ENCODE peak calls at places on chromosomes 4 and X, in five cellular contexts. One of them, this sample, is unnamed.

GRCh38 chr4:185931986-185932385 is 120.0 kb upstream of the SORBS2 start:
- DNase-seq in OCI-LY7: no peak
- DNase-seq in MM.1S: no peak
- DNase-seq in H9: no peak
- DNase-seq in transverse colon: no peak
- DNase-seq in this sample: no peak

GRCh38 chrX:111244238-111244750 is 26.0 kb downstream of the CAPN6 start:
- DNase-seq in OCI-LY7: peak; percentile 1
- DNase-seq in MM.1S: peak; percentile 21
- DNase-seq in H9: no peak
- DNase-seq in transverse colon: no peak
- DNase-seq in this sample: no peak

GRCh38 chr4:46484881-46485280 is 95.0 kb upstream of the GABRA2 start:
- DNase-seq in OCI-LY7: no peak
- DNase-seq in MM.1S: no peak
- DNase-seq in H9: no peak
- DNase-seq in transverse colon: no peak
- DNase-seq in this sample: no peak

GRCh38 chr4:72295966-72296557 is 264.3 kb downstream of the NPFFR2 start:
- DNase-seq in OCI-LY7: peak; percentile 11
- DNase-seq in MM.1S: peak; percentile 51
- DNase-seq in H9: no peak
- DNase-seq in transverse colon: no peak
- DNase-seq in this sample: no peak

GRCh38 chr4:17094209-17094608 is 195.8 kb upstream of the LDB2 start:
- DNase-seq in OCI-LY7: no peak
- DNase-seq in MM.1S: no peak
- DNase-seq in H9: no peak
- DNase-seq in transverse colon: no peak
- DNase-seq in this sample: no peak

GRCh38 chr4:23166919-23167318 is 474.2 kb downstream of the GBA3 start:
- DNase-seq in OCI-LY7: no peak
- DNase-seq in MM.1S: no peak
- DNase-seq in H9: no peak
- DNase-seq in transverse colon: no peak
- DNase-seq in this sample: no peak

GRCh38 chr4:150501983-150502382 is 80.0 kb upstream of the MAB21L2 start:
- DNase-seq in OCI-LY7: no peak
- DNase-seq in MM.1S: no peak
- DNase-seq in H9: no peak
- DNase-seq in transverse colon: no peak
- DNase-seq in this sample: no peak

GRCh38 chr4:106315476-106315967 is 487 bp downstream of the TBCK start:
- DNase-seq in OCI-LY7: peak; percentile 37
- DNase-seq in MM.1S: peak; percentile 21
- DNase-seq in H9: no peak
- DNase-seq in transverse colon: no peak
- DNase-seq in this sample: peak; percentile 71

GRCh38 chr4:121484633-121485032 is 103.8 kb upstream of the QRFPR start:
- DNase-seq in OCI-LY7: peak; percentile 28
- DNase-seq in MM.1S: peak; percentile 37
- DNase-seq in H9: peak; percentile 61
- DNase-seq in transverse colon: no peak
- DNase-seq in this sample: no peak

GRCh38 chr4:163556169-163556568 is 61.7 kb downstream of the TMA16 start:
- DNase-seq in OCI-LY7: peak; percentile 70
- DNase-seq in MM.1S: no peak
- DNase-seq in H9: no peak
- DNase-seq in transverse colon: no peak
- DNase-seq in this sample: no peak

GRCh38 chrX:140766024-140766611 is 56.6 kb downstream of the LINC00632 start:
- DNase-seq in OCI-LY7: peak; percentile 40
- DNase-seq in MM.1S: peak; percentile 62
- DNase-seq in H9: peak; percentile 43
- DNase-seq in transverse colon: peak; percentile 22
- DNase-seq in this sample: no peak

GRCh38 chrX:30654989-30655607 is 1.9 kb downstream of the GK start:
- DNase-seq in OCI-LY7: no peak
- DNase-seq in MM.1S: no peak
- DNase-seq in H9: no peak
- DNase-seq in transverse colon: no peak
- DNase-seq in this sample: no peak

GRCh38 chr4:22534374-22534773 is 18.5 kb upstream of the ADGRA3 start:
- DNase-seq in OCI-LY7: no peak
- DNase-seq in MM.1S: no peak
- DNase-seq in H9: no peak
- DNase-seq in transverse colon: no peak
- DNase-seq in this sample: no peak

GRCh38 chr4:142128529-142128928 is 492.1 kb downstream of the IL15 start:
- DNase-seq in OCI-LY7: no peak
- DNase-seq in MM.1S: no peak
- DNase-seq in H9: no peak
- DNase-seq in transverse colon: no peak
- DNase-seq in this sample: no peak

GRCh38 chr4:136713140-136713539 is 819.2 kb downstream of the PCDH18 start:
- DNase-seq in OCI-LY7: no peak
- DNase-seq in MM.1S: peak; percentile 52
- DNase-seq in H9: no peak
- DNase-seq in transverse colon: no peak
- DNase-seq in this sample: no peak

GRCh38 chrX:73916931-73917657 is 354.1 kb downstream of the CHIC1 start:
- DNase-seq in OCI-LY7: no peak
- DNase-seq in MM.1S: no peak
- DNase-seq in H9: no peak
- DNase-seq in transverse colon: no peak
- DNase-seq in this sample: no peak

GRCh38 chr4:182062458-182062857 is 180.7 kb upstream of the TENM3 start:
- DNase-seq in OCI-LY7: no peak
- DNase-seq in MM.1S: no peak
- DNase-seq in H9: no peak
- DNase-seq in transverse colon: no peak
- DNase-seq in this sample: no peak

GRCh38 chr4:102466298-102466697 is 34.9 kb upstream of the NFKB1 start:
- DNase-seq in OCI-LY7: no peak
- DNase-seq in MM.1S: no peak
- DNase-seq in H9: no peak
- DNase-seq in transverse colon: no peak
- DNase-seq in this sample: no peak

GRCh38 chrX:109264878-109265277 is 217.0 kb downstream of the GUCY2F start:
- DNase-seq in OCI-LY7: no peak
- DNase-seq in MM.1S: peak; percentile 66
- DNase-seq in H9: no peak
- DNase-seq in transverse colon: no peak
- DNase-seq in this sample: no peak

GRCh38 chr4:165009493-165010227 is 22.1 kb upstream of the TRIM60 start:
- DNase-seq in OCI-LY7: no peak
- DNase-seq in MM.1S: peak; percentile 21
- DNase-seq in H9: no peak
- DNase-seq in transverse colon: no peak
- DNase-seq in this sample: no peak

GRCh38 chrX:39802906-39803305 is 294.9 kb downstream of the BCOR start:
- DNase-seq in OCI-LY7: no peak
- DNase-seq in MM.1S: no peak
- DNase-seq in H9: no peak
- DNase-seq in transverse colon: no peak
- DNase-seq in this sample: no peak

GRCh38 chr4:17033256-17034245 is 135.1 kb upstream of the LDB2 start:
- DNase-seq in OCI-LY7: no peak
- DNase-seq in MM.1S: no peak
- DNase-seq in H9: no peak
- DNase-seq in transverse colon: no peak
- DNase-seq in this sample: no peak

GRCh38 chr4:184439386-184439785 is 35.0 kb downstream of the IRF2 start:
- DNase-seq in OCI-LY7: no peak
- DNase-seq in MM.1S: no peak
- DNase-seq in H9: no peak
- DNase-seq in transverse colon: no peak
- DNase-seq in this sample: no peak

GRCh38 chr4:184440593-184441358 is 33.6 kb downstream of the IRF2 start:
- DNase-seq in OCI-LY7: no peak
- DNase-seq in MM.1S: no peak
- DNase-seq in H9: no peak
- DNase-seq in transverse colon: no peak
- DNase-seq in this sample: no peak

GRCh38 chr4:184437988-184438774 is 36.2 kb downstream of the IRF2 start:
- DNase-seq in OCI-LY7: peak; percentile 37
- DNase-seq in MM.1S: no peak
- DNase-seq in H9: no peak
- DNase-seq in transverse colon: no peak
- DNase-seq in this sample: no peak

GRCh38 chr4:184441461-184442392 is 32.6 kb downstream of the IRF2 start:
- DNase-seq in OCI-LY7: no peak
- DNase-seq in MM.1S: no peak
- DNase-seq in H9: peak; percentile 52
- DNase-seq in transverse colon: no peak
- DNase-seq in this sample: no peak

DNA sequence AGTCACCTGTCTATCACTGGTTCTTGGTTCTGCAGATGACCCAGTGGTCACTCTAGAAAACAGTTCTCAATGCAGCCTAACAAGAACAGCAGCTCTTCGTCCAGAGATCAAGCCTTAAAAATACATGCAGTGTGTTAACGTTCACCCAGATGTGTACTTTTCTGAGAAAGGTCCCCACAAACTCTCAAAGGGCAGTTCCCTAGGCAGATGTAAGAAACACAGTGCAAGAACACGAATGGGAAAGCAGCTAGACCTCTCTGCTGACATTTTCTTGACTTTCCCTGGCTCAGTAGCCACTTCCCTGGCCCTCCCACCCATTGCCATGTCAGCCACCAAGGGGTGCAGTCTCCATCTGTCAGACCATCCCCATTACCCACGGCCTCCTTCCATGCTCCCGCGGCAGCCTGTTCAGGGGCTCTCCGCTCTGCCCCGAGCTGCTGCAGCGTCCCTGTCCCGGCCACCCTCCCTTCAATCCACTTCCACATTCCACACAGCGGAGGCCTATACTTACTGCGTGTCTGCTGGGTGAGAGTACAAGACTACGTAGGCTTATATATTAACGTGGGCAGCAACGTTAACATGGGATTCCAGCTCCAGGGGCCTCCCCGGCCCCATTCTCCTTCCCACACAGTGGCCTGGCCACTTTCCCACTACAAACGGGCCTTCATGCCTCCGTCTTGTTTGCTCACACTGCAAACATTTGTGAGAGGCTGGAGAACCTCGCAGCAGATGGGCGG is 34.3 kb downstream of the IRF2 start:
- DNase-seq in OCI-LY7: no peak
- DNase-seq in MM.1S: no peak
- DNase-seq in H9: no peak
- DNase-seq in transverse colon: no peak
- DNase-seq in this sample: no peak
- H3K4me1 ChIP-seq in OCI-LY7: peaks cover 6% of the 10 kb centered on the region
- H3K4me1 ChIP-seq in MM.1S: peaks cover 17% of the 10 kb centered on the region
- H3K4me1 ChIP-seq in H9: peaks cover 16% of the 10 kb centered on the region
- H3K4me1 ChIP-seq in transverse colon: peaks cover 76% of the 10 kb centered on the region
- H3K4me1 ChIP-seq in this sample: no peaks in the 10 kb centered on the region

GRCh38 chr4:176744091-176744490 is 48.6 kb downstream of the VEGFC start:
- DNase-seq in OCI-LY7: no peak
- DNase-seq in MM.1S: no peak
- DNase-seq in H9: no peak
- DNase-seq in transverse colon: no peak
- DNase-seq in this sample: no peak
- H3K27ac ChIP-seq in OCI-LY7: no peak overlapping the region
- H3K27ac ChIP-seq in MM.1S: no peak overlapping the region
- H3K27ac ChIP-seq in H9: no peak overlapping the region
- H3K27ac ChIP-seq in transverse colon: no peak overlapping the region
- H3K27ac ChIP-seq in this sample: no peak overlapping the region

GRCh38 chrX:13009844-13010243 is 34.6 kb downstream of the FAM9C start:
- DNase-seq in OCI-LY7: no peak
- DNase-seq in MM.1S: no peak
- DNase-seq in H9: no peak
- DNase-seq in transverse colon: no peak
- DNase-seq in this sample: no peak
- H3K4me1 ChIP-seq in OCI-LY7: peaks cover 57% of the 10 kb centered on the region
- H3K4me1 ChIP-seq in MM.1S: peaks cover 37% of the 10 kb centered on the region
- H3K4me1 ChIP-seq in H9: peaks cover 3% of the 10 kb centered on the region
- H3K4me1 ChIP-seq in transverse colon: peaks cover 36% of the 10 kb centered on the region
- H3K4me1 ChIP-seq in this sample: peaks cover 22% of the 10 kb centered on the region

DNA sequence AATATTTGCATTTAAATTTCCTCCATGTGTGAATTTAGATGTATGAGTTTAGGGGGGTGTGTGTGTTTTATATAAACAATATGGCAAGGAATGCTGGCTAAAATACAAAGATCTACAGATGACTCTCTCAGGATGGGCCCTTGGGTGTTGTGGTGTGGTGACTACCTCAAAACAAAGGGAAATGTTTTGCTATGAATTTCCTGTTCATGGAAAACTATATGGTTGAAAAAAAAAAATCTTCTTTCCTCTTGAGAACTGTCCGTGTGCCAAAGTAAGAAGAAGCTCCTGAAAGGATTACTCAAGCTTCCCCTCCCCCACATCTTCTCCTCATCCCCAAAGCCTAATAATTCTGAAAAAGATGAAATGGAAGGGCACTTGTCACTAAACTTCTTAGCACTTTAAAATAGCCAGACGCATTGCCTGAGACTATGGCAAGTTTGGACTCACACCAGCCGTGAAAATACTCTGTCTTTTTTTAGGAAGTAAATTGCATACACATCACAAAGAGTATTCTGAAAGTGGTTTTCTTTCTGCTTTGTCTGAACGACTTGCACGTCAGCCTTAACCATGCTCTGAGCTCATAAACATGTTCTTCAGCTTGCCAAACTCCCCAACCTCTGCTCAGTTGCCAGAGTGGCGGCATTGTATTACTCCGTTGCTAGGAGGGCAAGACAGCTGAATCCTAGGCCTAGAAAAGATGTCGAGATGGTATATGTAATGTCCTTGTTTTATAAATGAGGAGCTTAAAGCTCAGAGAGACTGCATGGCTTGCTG is 250.4 kb upstream of the JADE1 start:
- DNase-seq in OCI-LY7: no peak
- DNase-seq in MM.1S: peak; percentile 64
- DNase-seq in H9: no peak
- DNase-seq in transverse colon: no peak
- DNase-seq in this sample: no peak
- H3K27ac ChIP-seq in OCI-LY7: no peak overlapping the region
- H3K27ac ChIP-seq in MM.1S: peak overlapping the region; percentile 80
- H3K27ac ChIP-seq in H9: no peak overlapping the region
- H3K27ac ChIP-seq in transverse colon: peak overlapping the region; percentile 45
- H3K27ac ChIP-seq in this sample: no peak overlapping the region

DNA sequence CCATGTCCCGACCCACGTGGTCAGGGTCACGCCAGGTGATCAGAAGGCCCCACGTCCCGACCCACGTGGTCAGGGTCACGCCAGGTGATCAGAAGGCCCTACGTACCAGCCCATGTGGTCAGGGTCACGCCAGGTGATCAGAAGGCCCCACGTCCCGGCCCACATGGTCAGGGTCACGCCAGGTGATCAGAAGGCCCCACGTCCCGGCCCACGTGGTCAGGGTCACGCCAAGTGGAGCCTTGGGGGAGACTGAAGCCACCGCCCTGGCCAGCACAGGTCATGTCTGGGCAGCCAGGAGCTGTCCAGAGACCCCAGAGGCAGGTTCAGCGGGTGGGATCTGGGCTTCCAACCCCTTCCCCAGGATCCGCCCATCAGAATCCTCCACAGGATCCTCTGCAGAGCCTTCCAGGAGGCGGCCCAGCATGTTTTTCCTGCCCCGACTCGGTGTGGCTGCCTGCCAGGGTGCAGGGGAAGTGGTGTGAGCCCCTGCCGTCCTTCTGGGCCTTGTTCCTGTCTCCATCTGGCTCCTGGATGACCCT is 58.4 kb downstream of the FAM53A start:
- DNase-seq in OCI-LY7: no peak
- DNase-seq in MM.1S: no peak
- DNase-seq in H9: no peak
- DNase-seq in transverse colon: no peak
- DNase-seq in this sample: no peak
- H3K4me1 ChIP-seq in OCI-LY7: no peaks in the 10 kb centered on the region
- H3K4me1 ChIP-seq in MM.1S: no peaks in the 10 kb centered on the region
- H3K4me1 ChIP-seq in H9: no peaks in the 10 kb centered on the region
- H3K4me1 ChIP-seq in transverse colon: no peaks in the 10 kb centered on the region
- H3K4me1 ChIP-seq in this sample: no peaks in the 10 kb centered on the region

This sample was measured in RWPE2.